ENCODE peak calls at places on chromosomes 1 and 21, in nine cellular contexts. One of them, this sample, is unnamed.

GRCh38 chr1:113453771-113454083 is 63.4 kb downstream of the MAGI3 start:
- DNase-seq in pons: no peak
- DNase-seq in endothelial cell of umbilical vein: no peak
- DNase-seq in amniotic stem cell: no peak
- DNase-seq in memory B cell: no peak
- DNase-seq in small intestine: no peak
- DNase-seq in body of pancreas: no peak
- DNase-seq in nucleus accumbens: no peak
- DNase-seq in ELF-1: no peak
- DNase-seq in this sample: no peak

GRCh38 chr1:12810691-12811408 is 19.7 kb downstream of the PRAMEF1 start:
- DNase-seq in endothelial cell of umbilical vein: no peak
- DNase-seq in memory B cell: no peak
- DNase-seq in pons: no peak
- DNase-seq in small intestine: no peak
- DNase-seq in ELF-1: peak
- DNase-seq in body of pancreas: no peak
- DNase-seq in amniotic stem cell: no peak
- DNase-seq in nucleus accumbens: no peak
- DNase-seq in this sample: no peak

GRCh38 chr21:14451520-14451919 is 68.6 kb upstream of the HSPA13 start:
- DNase-seq in amniotic stem cell: no peak
- DNase-seq in nucleus accumbens: no peak
- DNase-seq in memory B cell: no peak
- DNase-seq in ELF-1: no peak
- DNase-seq in endothelial cell of umbilical vein: no peak
- DNase-seq in body of pancreas: no peak
- DNase-seq in pons: no peak
- DNase-seq in small intestine: no peak
- DNase-seq in this sample: no peak

GRCh38 chr1:223425550-223425949 is 32.3 kb downstream of the CCDC185 start:
- DNase-seq in memory B cell: no peak
- DNase-seq in small intestine: no peak
- DNase-seq in pons: no peak
- DNase-seq in ELF-1: no peak
- DNase-seq in amniotic stem cell: no peak
- DNase-seq in nucleus accumbens: no peak
- DNase-seq in body of pancreas: no peak
- DNase-seq in endothelial cell of umbilical vein: no peak
- DNase-seq in this sample: no peak

GRCh38 chr1:226638608-226639007 is 90.0 kb downstream of the STUM start:
- DNase-seq in nucleus accumbens: no peak
- DNase-seq in body of pancreas: no peak
- DNase-seq in memory B cell: no peak
- DNase-seq in endothelial cell of umbilical vein: no peak
- DNase-seq in pons: no peak
- DNase-seq in ELF-1: no peak
- DNase-seq in amniotic stem cell: no peak
- DNase-seq in small intestine: no peak
- DNase-seq in this sample: no peak

GRCh38 chr1:59107516-59107915 is 189.4 kb upstream of the FGGY start:
- DNase-seq in body of pancreas: no peak
- DNase-seq in endothelial cell of umbilical vein: no peak
- DNase-seq in ELF-1: no peak
- DNase-seq in memory B cell: no peak
- DNase-seq in nucleus accumbens: no peak
- DNase-seq in pons: peak
- DNase-seq in amniotic stem cell: no peak
- DNase-seq in small intestine: no peak
- DNase-seq in this sample: no peak

GRCh38 chr1:206581571-206581981 is 30.7 kb downstream of the EIF2D start:
- DNase-seq in pons: peak
- DNase-seq in small intestine: no peak
- DNase-seq in body of pancreas: no peak
- DNase-seq in memory B cell: no peak
- DNase-seq in nucleus accumbens: no peak
- DNase-seq in endothelial cell of umbilical vein: no peak
- DNase-seq in ELF-1: no peak
- DNase-seq in amniotic stem cell: no peak
- DNase-seq in this sample: peak

GRCh38 chr1:17696417-17697301 is 58.5 kb upstream of the ACTL8 start:
- DNase-seq in nucleus accumbens: peak
- DNase-seq in small intestine: peak
- DNase-seq in memory B cell: no peak
- DNase-seq in body of pancreas: no peak
- DNase-seq in endothelial cell of umbilical vein: peak
- DNase-seq in pons: no peak
- DNase-seq in amniotic stem cell: peak
- DNase-seq in ELF-1: peak
- DNase-seq in this sample: no peak

GRCh38 chr21:46188226-46189212 is 4.3 kb upstream of the SPATC1L start:
- DNase-seq in body of pancreas: no peak
- DNase-seq in pons: peak
- DNase-seq in endothelial cell of umbilical vein: peak
- DNase-seq in memory B cell: no peak
- DNase-seq in small intestine: peak
- DNase-seq in amniotic stem cell: no peak
- DNase-seq in ELF-1: peak
- DNase-seq in nucleus accumbens: peak
- DNase-seq in this sample: no peak

GRCh38 chr1:118291686-118292085 is 106.7 kb upstream of the SPAG17 start:
- DNase-seq in body of pancreas: no peak
- DNase-seq in memory B cell: no peak
- DNase-seq in amniotic stem cell: no peak
- DNase-seq in pons: no peak
- DNase-seq in small intestine: no peak
- DNase-seq in ELF-1: no peak
- DNase-seq in nucleus accumbens: no peak
- DNase-seq in endothelial cell of umbilical vein: no peak
- DNase-seq in this sample: no peak

GRCh38 chr1:5949074-5949760 is 43.0 kb downstream of the NPHP4 start:
- DNase-seq in pons: no peak
- DNase-seq in body of pancreas: no peak
- DNase-seq in endothelial cell of umbilical vein: no peak
- DNase-seq in nucleus accumbens: no peak
- DNase-seq in memory B cell: no peak
- DNase-seq in amniotic stem cell: no peak
- DNase-seq in small intestine: peak
- DNase-seq in ELF-1: no peak
- DNase-seq in this sample: no peak

GRCh38 chr1:93369734-93370133 is 24.0 kb downstream of the DR1 start:
- DNase-seq in nucleus accumbens: no peak
- DNase-seq in small intestine: no peak
- DNase-seq in memory B cell: no peak
- DNase-seq in pons: no peak
- DNase-seq in body of pancreas: no peak
- DNase-seq in endothelial cell of umbilical vein: no peak
- DNase-seq in amniotic stem cell: no peak
- DNase-seq in ELF-1: no peak
- DNase-seq in this sample: no peak

GRCh38 chr1:28933277-28933676 is 18.9 kb downstream of the EPB41 start:
- DNase-seq in pons: no peak
- DNase-seq in body of pancreas: no peak
- DNase-seq in ELF-1: no peak
- DNase-seq in nucleus accumbens: no peak
- DNase-seq in memory B cell: no peak
- DNase-seq in endothelial cell of umbilical vein: no peak
- DNase-seq in small intestine: peak
- DNase-seq in amniotic stem cell: no peak
- DNase-seq in this sample: peak

GRCh38 chr1:228964178-228964819 is 229.0 kb downstream of the RHOU start:
- DNase-seq in ELF-1: peak
- DNase-seq in pons: no peak
- DNase-seq in body of pancreas: peak
- DNase-seq in nucleus accumbens: no peak
- DNase-seq in small intestine: no peak
- DNase-seq in amniotic stem cell: peak
- DNase-seq in endothelial cell of umbilical vein: peak
- DNase-seq in memory B cell: no peak
- DNase-seq in this sample: no peak

GRCh38 chr21:43818685-43819084 is 29.3 kb downstream of the RRP1 start:
- DNase-seq in memory B cell: no peak
- DNase-seq in body of pancreas: no peak
- DNase-seq in nucleus accumbens: no peak
- DNase-seq in ELF-1: no peak
- DNase-seq in amniotic stem cell: no peak
- DNase-seq in pons: peak
- DNase-seq in small intestine: no peak
- DNase-seq in endothelial cell of umbilical vein: no peak
- DNase-seq in this sample: no peak

GRCh38 chr1:92728687-92729086 is 56.2 kb downstream of the EVI5 start:
- DNase-seq in body of pancreas: no peak
- DNase-seq in pons: no peak
- DNase-seq in ELF-1: no peak
- DNase-seq in memory B cell: no peak
- DNase-seq in amniotic stem cell: no peak
- DNase-seq in nucleus accumbens: no peak
- DNase-seq in small intestine: no peak
- DNase-seq in endothelial cell of umbilical vein: no peak
- DNase-seq in this sample: no peak

GRCh38 chr1:11985851-11986250 is 5.6 kb downstream of the MFN2 start:
- DNase-seq in nucleus accumbens: no peak
- DNase-seq in body of pancreas: no peak
- DNase-seq in memory B cell: no peak
- DNase-seq in ELF-1: no peak
- DNase-seq in endothelial cell of umbilical vein: no peak
- DNase-seq in pons: no peak
- DNase-seq in small intestine: no peak
- DNase-seq in amniotic stem cell: no peak
- DNase-seq in this sample: no peak

This sample was measured in naive thymus-derived CD4-positive, alpha-beta T cell.